ENCODE peak calls at places on chromosomes 11 and 22, in eight cellular contexts. Z is progenitor cell of endocrine pancreas, Q is GM13976, U is stomach, L is esophagus squamous epithelium, M is heart right ventricle, O is GM13977, W is cardiac fibroblast. S is an unnamed sample.

GRCh38 chr11:122633219-122633829 is 22.2 kb upstream of the UBASH3B start:
- DNase-seq in Z (no peak), Q (peak), U (no peak), L (no peak), M (peak), O (peak), W (peak), S (peak)

GRCh38 chr11:122170815-122171475 is 54.9 kb upstream of the BLID start:
- DNase-seq in Z (no peak), Q (no peak), U (no peak), L (no peak), M (no peak), O (no peak), W (peak), S (no peak)

GRCh38 chr11:64094463-64095223 is 58.9 kb downstream of the FLRT1 start:
- DNase-seq in Z (no peak), Q (no peak), U (no peak), L (no peak), M (no peak), O (no peak), W (peak), S (no peak)

GRCh38 chr22:43346521-43346929 is 3.4 kb upstream of the SCUBE1 start:
- DNase-seq in Z (peak), Q (peak), U (peak), L (no peak), M (peak), O (peak), W (peak), S (peak)

GRCh38 chr11:47186937-47187681 is 875 bp upstream of the PACSIN3 start:
- DNase-seq in Z (peak), Q (peak), U (peak), L (no peak), M (peak), O (peak), W (peak), S (peak)

GRCh38 chr11:103807806-103808205 is 228.6 kb upstream of the DDI1 start:
- DNase-seq in Z (no peak), Q (no peak), U (no peak), L (no peak), M (no peak), O (no peak), W (peak), S (no peak)

GRCh38 chr11:103170865-103171264 is 61.6 kb downstream of the DYNC2H1 start:
- DNase-seq in Z (no peak), Q (no peak), U (no peak), L (no peak), M (no peak), O (no peak), W (peak), S (no peak)

GRCh38 chr11:75891947-75892739 is 77.1 kb downstream of the UVRAG start:
- DNase-seq in Z (no peak), Q (peak), U (no peak), L (no peak), M (no peak), O (no peak), W (no peak), S (peak)

GRCh38 chr11:118602331-118602730 is 5.1 kb upstream of the PHLDB1 start:
- DNase-seq in Z (no peak), Q (no peak), U (peak), L (no peak), M (peak), O (no peak), W (no peak), S (no peak)

GRCh38 chr22:42697542-42698013 is 23.1 kb downstream of the A4GALT start:
- DNase-seq in Z (no peak), Q (no peak), U (peak), L (no peak), M (peak), O (no peak), W (peak), S (no peak)

GRCh38 chr22:46106279-46107022 is 43.9 kb upstream of the PPARA start:
- DNase-seq in Z (no peak), Q (no peak), U (no peak), L (no peak), M (no peak), O (no peak), W (no peak), S (no peak)

GRCh38 chr11:120555433-120555773 is 43.9 kb downstream of the GRIK4 start:
- DNase-seq in Z (no peak), Q (no peak), U (no peak), L (no peak), M (no peak), O (no peak), W (no peak), S (no peak)

GRCh38 chr11:698493-699115 is 3.0 kb downstream of the TMEM80 start:
- DNase-seq in Z (no peak), Q (no peak), U (no peak), L (no peak), M (no peak), O (no peak), W (no peak), S (no peak)

GRCh38 chr11:130908770-130909625 is 7.3 kb downstream of the SNX19 start:
- DNase-seq in Z (no peak), Q (no peak), U (no peak), L (no peak), M (no peak), O (no peak), W (peak), S (no peak)

GRCh38 chr22:39234157-39234793 is 10.5 kb downstream of the PDGFB start:
- DNase-seq in Z (no peak), Q (no peak), U (no peak), L (no peak), M (peak), O (no peak), W (peak), S (no peak)

GRCh38 chr11:75383246-75383645 is 16.1 kb upstream of the RPS3 start:
- DNase-seq in Z (no peak), Q (no peak), U (no peak), L (no peak), M (no peak), O (no peak), W (no peak), S (no peak)

GRCh38 chr11:67354314-67355022 is 1.1 kb upstream of the POLD4 start:
- DNase-seq in Z (no peak), Q (peak), U (peak), L (no peak), M (peak), O (peak), W (peak), S (peak)
- TF ChIP-seq CTCF in Z (no peak), Q (no peak), U (no peak), L (no peak), M (peak), O (no peak), W (peak), S (no peak)

GRCh38 chr22:17171016-17171312 is 11.9 kb upstream of the HDHD5 start:
- DNase-seq in Z (no peak), Q (no peak), U (no peak), L (no peak), M (no peak), O (no peak), W (no peak), S (no peak)
- TF ChIP-seq CTCF in Z (no peak), Q (no peak), U (no peak), L (no peak), M (no peak), O (peak), W (peak), S (peak)

GRCh38 chr11:70381872-70382842 is 16.2 kb upstream of the CTTN start:
- DNase-seq in Z (no peak), Q (no peak), U (no peak), L (no peak), M (no peak), O (no peak), W (peak), S (no peak)

GRCh38 chr11:70377645-70378044 is 20.7 kb upstream of the CTTN start:
- DNase-seq in Z (no peak), Q (no peak), U (no peak), L (no peak), M (no peak), O (no peak), W (no peak), S (no peak)

GRCh38 chr11:70381350-70381749 is 17.0 kb upstream of the CTTN start:
- DNase-seq in Z (no peak), Q (no peak), U (no peak), L (no peak), M (no peak), O (no peak), W (no peak), S (no peak)

GRCh38 chr11:70376621-70377020 is 21.7 kb upstream of the CTTN start:
- DNase-seq in Z (no peak), Q (no peak), U (no peak), L (no peak), M (no peak), O (no peak), W (no peak), S (no peak)

DNA sequence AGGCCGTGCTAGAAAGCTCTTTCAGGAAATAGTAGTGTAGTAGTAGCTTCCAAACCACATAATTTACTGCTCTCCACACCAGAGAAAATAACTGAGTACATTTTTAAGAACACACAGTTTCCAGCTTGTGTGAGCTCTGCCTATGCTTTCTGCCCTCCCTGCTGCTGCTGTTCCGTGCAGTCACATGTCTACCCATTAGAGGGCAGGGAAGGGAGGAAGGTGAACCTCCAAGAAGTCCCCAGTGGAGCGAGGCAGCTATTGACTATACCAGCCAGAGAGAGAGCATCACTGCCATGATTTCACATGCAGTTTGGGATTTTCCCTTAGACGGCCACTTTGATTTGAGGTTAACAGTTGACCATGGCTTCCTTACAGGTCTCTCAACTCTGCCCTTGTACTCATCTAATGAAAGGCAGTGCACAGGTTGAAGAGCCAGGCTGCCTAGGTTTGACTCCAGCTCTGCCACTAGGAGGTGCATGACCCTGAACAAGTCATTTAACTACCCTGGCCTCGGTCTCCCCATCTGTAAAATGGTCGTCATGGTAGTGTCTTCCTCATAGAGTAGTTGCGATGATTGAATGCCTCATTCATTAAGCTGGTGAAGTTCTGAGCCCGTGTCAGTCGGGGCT is 19.7 kb upstream of the CTTN start:
- DNase-seq in Z (no peak), Q (no peak), U (no peak), L (no peak), M (no peak), O (no peak), W (no peak), S (no peak)
- TF ChIP-seq CTCF in Z (no peak), Q (peak), U (no peak), L (no peak), M (no peak), O (peak), W (no peak), S (no peak)

DNA sequence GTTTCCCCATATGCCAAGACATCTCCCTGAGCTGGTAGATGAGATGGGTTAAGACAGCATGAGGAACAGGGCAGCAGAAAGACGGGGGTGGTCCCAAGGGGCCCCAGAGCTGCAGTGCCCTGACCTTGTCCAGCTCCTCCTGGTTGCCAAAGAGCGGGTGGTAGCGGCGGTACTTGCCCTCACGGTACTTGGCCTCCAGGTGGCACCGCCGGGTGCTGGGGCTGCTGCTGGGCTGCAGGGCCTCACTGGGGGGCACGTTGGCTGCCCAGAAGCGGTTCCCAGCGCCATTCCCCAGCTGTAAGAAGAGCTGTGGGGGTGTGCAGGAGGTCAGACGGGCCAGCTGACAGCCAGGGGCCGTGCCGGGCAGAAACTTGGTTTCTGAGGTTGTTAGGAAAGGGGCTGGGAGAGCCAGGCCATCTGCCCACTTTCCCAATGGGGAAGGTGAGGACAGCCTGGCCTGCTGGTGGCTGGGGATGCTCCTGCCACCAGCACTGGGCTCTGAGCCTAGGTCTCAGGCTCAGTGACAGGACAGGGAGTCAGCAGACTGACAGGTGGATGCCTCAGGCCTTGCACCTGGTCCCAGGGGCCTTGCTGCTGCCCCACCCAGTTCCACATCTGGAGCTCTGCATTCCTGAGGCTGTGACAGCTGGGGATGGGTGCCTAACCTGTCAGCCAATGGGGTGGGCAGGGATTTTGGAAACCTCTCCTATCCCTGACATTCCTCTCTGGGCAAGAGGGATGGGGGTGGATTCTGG is 30.0 kb upstream of the PDE2A start:
- DNase-seq in Z (no peak), Q (no peak), U (no peak), L (no peak), M (no peak), O (no peak), W (no peak), S (no peak)
- TF ChIP-seq CTCF in Z (no peak), Q (no peak), U (no peak), L (no peak), M (no peak), O (no peak), W (peak), S (no peak)

S was measured in GM10248.